ENCODE peak calls at places on chromosome X, in four cellular contexts. K is activated gamma-delta T cell treated with Interleukin-2 at 50 U/mL for 16 hours; P is effector memory CD8-positive, alpha-beta T cell; E is endothelial cell of umbilical vein. M is an unnamed sample.

GRCh38 chrX:16653424-16653823 is 3.5 kb downstream of the S100G start:
- DNase-seq in K (no peak), P (no peak), E (no peak), M (no peak)

GRCh38 chrX:136067946-136068345 is 79.4 kb upstream of the FHL1 start:
- DNase-seq in K (no peak), P (no peak), E (no peak), M (no peak)

GRCh38 chrX:86028681-86029080 is 18.7 kb downstream of the CHM start:
- DNase-seq in K (no peak), P (no peak), E (no peak), M (no peak)

GRCh38 chrX:68571292-68572256 is 72.7 kb downstream of the YIPF6 start:
- DNase-seq in K (no peak), P (no peak), E (no peak), M (no peak)

GRCh38 chrX:48910926-48911406 is 480 bp downstream of the SLC35A2 start:
- DNase-seq in K (no peak), P (no peak), E (no peak), M (no peak)

GRCh38 chrX:24395775-24396174 is 35.3 kb downstream of the SUPT20HL1 start:
- DNase-seq in K (peak; percentile 28), P (peak; percentile 51), E (peak; percentile 68), M (no peak)

GRCh38 chrX:146481735-146482134 is 327.8 kb upstream of the CXorf51B start:
- DNase-seq in K (no peak), P (no peak), E (no peak), M (no peak)

GRCh38 chrX:639151-639550 is 8.6 kb downstream of the SHOX start:
- DNase-seq in K (no peak), P (no peak), E (no peak), M (no peak)

GRCh38 chrX:66731398-66731797 is 92.5 kb upstream of the EDA2R start:
- DNase-seq in K (no peak), P (no peak), E (peak; percentile 9), M (no peak)

GRCh38 chrX:10165580-10166247 is 8.9 kb downstream of the CLCN4 start:
- DNase-seq in K (no peak), P (no peak), E (no peak), M (no peak)